ENCODE peak calls at places on chromosomes 16 and 17, in six cellular contexts. D, Q, N, Z, C and R are unnamed samples.

GRCh38 chr16:86755571-86756006 is 177.2 kb downstream of the FOXL1 start:
- DNase-seq in D (no peak), N (no peak), Q (no peak), Z (no peak), C (no peak), R (no peak)

GRCh38 chr16:52114414-52114813 is 432.5 kb downstream of the TOX3 start:
- DNase-seq in D (no peak), Z (no peak), Q (no peak), C (no peak), N (no peak), R (no peak)

GRCh38 chr17:15171433-15172047 is 93.6 kb downstream of the PMP22 start:
- DNase-seq in D (peak; percentile 79), N (peak; percentile 16), Q (peak; percentile 72), Z (peak; percentile 94), C (peak; percentile 54), R (peak; percentile 51)

GRCh38 chr17:73705594-73705993 is 61.3 kb upstream of the SDK2 start:
- DNase-seq in Z (no peak), D (no peak), N (no peak), Q (peak; percentile 83), C (no peak), R (no peak)

GRCh38 chr17:49061524-49061943 is 64.3 kb downstream of the IGF2BP1 start:
- DNase-seq in Z (no peak), D (no peak), N (no peak), C (no peak), Q (no peak), R (no peak)

GRCh38 chr17:18988546-18989173 is 15.9 kb downstream of the FAM83G start:
- DNase-seq in Q (no peak), D (no peak), C (no peak), Z (no peak), N (no peak), R (no peak)

GRCh38 chr16:14405611-14406537 is 224.2 kb downstream of the PARN start:
- DNase-seq in Z (peak; percentile 35), Q (peak; percentile 75), D (peak; percentile 53), C (peak; percentile 62), N (no peak), R (no peak)

GRCh38 chr16:9428355-9429005 is 337.0 kb downstream of the HAPSTR1 start:
- DNase-seq in D (no peak), Z (no peak), N (no peak), C (no peak), Q (no peak), R (no peak)

GRCh38 chr16:81996664-81997529 is 14.4 kb downstream of the SDR42E1 start:
- DNase-seq in Z (peak; percentile 32), N (no peak), D (peak; percentile 22), C (no peak), Q (no peak), R (peak; percentile 87)

GRCh38 chr16:26727801-26728200 is 338.9 kb upstream of the C16orf82 start:
- DNase-seq in Q (no peak), C (no peak), D (no peak), N (no peak), Z (no peak), R (no peak)

GRCh38 chr17:9465216-9465921 is 110.3 kb downstream of the STX8 start:
- DNase-seq in D (no peak), Z (peak; percentile 53), C (peak; percentile 22), Q (no peak), N (no peak), R (no peak)

GRCh38 chr16:4900036-4900435 is 36.9 kb downstream of the PPL start:
- DNase-seq in D (no peak), Q (no peak), C (no peak), N (no peak), Z (peak; percentile 71), R (no peak)

GRCh38 chr16:4897328-4897727 is 39.6 kb downstream of the PPL start:
- DNase-seq in Q (no peak), Z (no peak), C (no peak), D (no peak), N (no peak), R (no peak)

GRCh38 chr16:4900750-4901149 is 36.2 kb downstream of the PPL start:
- DNase-seq in Z (no peak), C (no peak), Q (no peak), D (no peak), N (no peak), R (no peak)

GRCh38 chr16:4898811-4899473 is 38.0 kb downstream of the PPL start:
- DNase-seq in N (no peak), Q (no peak), D (no peak), Z (no peak), C (no peak), R (no peak)

DNA sequence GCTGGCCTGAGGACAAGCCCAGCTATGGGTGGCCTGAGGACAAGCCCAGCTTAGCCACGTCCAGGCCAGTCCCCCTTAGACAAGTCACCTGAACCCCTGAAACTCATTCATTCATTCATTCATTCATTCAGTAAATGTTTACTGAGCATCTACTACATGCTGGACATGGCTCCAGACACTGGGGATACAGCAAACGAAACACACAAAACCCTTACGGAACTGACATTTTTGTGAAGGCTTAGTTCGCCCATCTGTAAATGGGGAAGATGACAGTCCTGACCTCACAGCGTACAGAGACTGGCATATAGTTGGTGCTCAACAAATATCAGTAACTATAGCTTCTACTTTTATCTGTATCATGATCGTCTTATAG is 37.5 kb downstream of the PPL start:
- DNase-seq in C (no peak), D (no peak), N (no peak), Z (no peak), Q (no peak), R (no peak)
- H3K36me3 ChIP-seq in C (peaks cover 25% of the 10 kb centered on the region), D (no peaks in the 10 kb centered on the region), N (peaks cover 21% of the 10 kb centered on the region), Z (peaks cover 22% of the 10 kb centered on the region), Q (peaks cover 5% of the 10 kb centered on the region), R (no peaks in the 10 kb centered on the region)

GRCh38 chr17:5877948-5878347 is 192.2 kb upstream of the WSCD1 start:
- DNase-seq in C (peak; percentile 53), D (no peak), N (no peak), Q (no peak), Z (no peak), R (no peak)
- H3K4me1 ChIP-seq in C (peaks cover 12% of the 10 kb centered on the region), D (no peaks in the 10 kb centered on the region), N (no peaks in the 10 kb centered on the region), Q (no peaks in the 10 kb centered on the region), Z (no peaks in the 10 kb centered on the region), R (no peaks in the 10 kb centered on the region)

GRCh38 chr16:88581033-88581432 is 10.8 kb downstream of the ZC3H18 start:
- DNase-seq in Q (no peak), Z (no peak), D (no peak), C (no peak), N (no peak), R (no peak)

GRCh38 chr16:88584676-88585075 is 14.5 kb downstream of the ZC3H18 start:
- DNase-seq in N (no peak), Q (no peak), D (no peak), Z (no peak), C (no peak), R (no peak)

GRCh38 chr16:88585269-88585668 is 15.1 kb downstream of the ZC3H18 start:
- DNase-seq in Z (no peak), C (no peak), Q (no peak), N (no peak), D (no peak), R (no peak)

GRCh38 chr16:88580371-88580770 is 10.2 kb downstream of the ZC3H18 start:
- DNase-seq in Z (no peak), D (no peak), Q (no peak), C (no peak), N (no peak), R (no peak)

DNA sequence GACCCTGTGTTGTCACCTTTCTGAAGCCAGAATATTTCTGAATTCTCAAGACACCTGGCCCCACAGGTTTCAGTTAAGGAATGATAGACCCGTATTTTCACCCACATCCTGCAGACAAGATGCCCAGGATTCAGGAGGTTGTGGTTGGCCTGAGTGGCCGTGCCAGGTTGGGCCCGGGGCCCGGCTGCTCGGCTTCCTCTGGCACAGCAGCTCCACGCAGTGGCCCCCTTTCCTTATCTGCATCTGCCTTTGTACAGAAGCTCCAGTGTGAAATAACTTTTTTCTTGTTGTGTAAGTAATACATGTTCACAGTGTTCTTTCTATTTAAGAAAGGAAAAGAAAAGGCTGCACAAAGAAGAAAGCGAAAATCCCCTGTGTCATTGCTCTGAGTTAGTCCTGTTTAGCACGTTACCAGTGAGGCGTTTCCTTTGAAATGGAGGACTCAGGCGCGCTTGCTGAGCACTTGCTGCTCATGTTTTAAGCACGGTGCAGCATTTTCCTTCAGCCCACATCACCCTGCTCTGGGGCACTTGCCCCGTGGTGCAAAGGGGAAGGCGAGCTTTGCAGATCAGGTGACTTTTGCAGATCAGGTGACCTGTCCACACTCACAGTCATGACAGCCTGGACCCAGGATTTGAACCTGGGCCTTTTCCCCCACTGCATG is 12.8 kb downstream of the ZC3H18 start:
- DNase-seq in N (no peak), C (no peak), D (no peak), Q (no peak), Z (no peak), R (no peak)
- H3K27me3 ChIP-seq in N (no peaks in the 10 kb centered on the region), C (no peaks in the 10 kb centered on the region), D (no peaks in the 10 kb centered on the region), Q (no peaks in the 10 kb centered on the region), Z (no peaks in the 10 kb centered on the region), R (no peaks in the 10 kb centered on the region)

GRCh38 chr17:67362173-67362572 is 4.2 kb downstream of the PSMD12 start:
- DNase-seq in D (no peak), Z (no peak), C (no peak), Q (no peak), N (no peak), R (no peak)

GRCh38 chr17:67364847-67365761 is 1.3 kb downstream of the PSMD12 start:
- DNase-seq in D (no peak), Z (no peak), C (no peak), N (no peak), Q (no peak), R (peak; percentile 35)

GRCh38 chr17:67360880-67361279 is 5.5 kb downstream of the PSMD12 start:
- DNase-seq in C (no peak), Q (no peak), N (no peak), D (no peak), Z (no peak), R (no peak)

GRCh38 chr17:67358612-67359011 is 7.8 kb downstream of the PSMD12 start:
- DNase-seq in Z (no peak), C (no peak), N (no peak), Q (no peak), D (no peak), R (no peak)

DNA sequence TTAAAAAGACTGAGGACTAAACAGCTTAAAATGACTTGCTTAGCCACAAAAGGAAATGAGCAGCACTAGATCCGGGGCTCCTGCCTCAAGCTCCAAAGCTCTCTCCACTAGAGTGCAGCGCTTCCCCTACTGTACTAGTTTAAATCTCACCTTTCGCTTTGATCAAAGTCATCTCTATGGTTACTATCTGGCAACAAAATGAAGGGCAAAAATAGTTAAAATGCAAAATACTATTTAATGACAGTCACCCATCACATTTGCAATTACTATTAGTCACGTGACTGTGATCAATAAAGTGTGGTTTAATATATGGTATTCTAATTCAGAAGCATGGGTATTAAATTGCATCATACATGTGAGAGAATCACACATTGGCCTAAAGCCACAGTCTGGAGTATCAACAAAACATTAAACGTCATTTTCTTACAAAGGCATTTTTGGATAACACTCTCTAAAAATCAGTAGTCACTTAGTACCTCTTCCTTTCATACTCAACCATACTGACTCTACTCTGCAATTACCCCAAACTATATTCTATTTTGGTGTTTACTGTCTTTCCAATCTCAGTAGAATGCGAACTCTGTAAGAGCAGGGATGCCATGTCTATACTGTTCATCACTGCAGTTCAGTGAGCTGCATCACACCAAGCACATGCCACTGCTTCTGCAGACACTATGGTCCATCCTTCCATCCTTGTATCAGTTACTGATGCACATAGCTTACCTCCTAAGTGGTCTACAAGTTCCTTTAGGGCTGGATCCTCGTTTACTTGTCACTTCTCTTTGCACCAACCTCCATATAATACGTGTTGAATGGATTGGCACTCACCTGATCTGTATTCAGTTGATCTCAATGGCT is 6.2 kb downstream of the PSMD12 start:
- DNase-seq in Z (peak; percentile 24), D (peak; percentile 35), N (no peak), Q (peak; percentile 67), C (no peak), R (no peak)
- H3K36me3 ChIP-seq in Z (peaks cover 39% of the 10 kb centered on the region), D (no peaks in the 10 kb centered on the region), N (peaks cover 29% of the 10 kb centered on the region), Q (peaks cover 40% of the 10 kb centered on the region), C (peaks cover 21% of the 10 kb centered on the region), R (peaks cover 83% of the 10 kb centered on the region)

GRCh38 chr16:68270353-68270752 is 6.0 kb downstream of the SLC7A6 start:
- DNase-seq in C (no peak), Z (no peak), N (no peak), D (no peak), Q (no peak), R (no peak)
- H3K4me1 ChIP-seq in C (peaks cover 18% of the 10 kb centered on the region), Z (peaks cover 70% of the 10 kb centered on the region), N (peaks cover 16% of the 10 kb centered on the region), D (peaks cover 13% of the 10 kb centered on the region), Q (peaks cover 3% of the 10 kb centered on the region), R (peaks cover 8% of the 10 kb centered on the region)